ENCODE peak calls at places on chromosomes 3 and 15, in ten cellular contexts. S is CMK; R is activated CD4-positive, CD25-positive, alpha-beta regulatory T cell treated with anti-CD3 and anti-CD28 coated beads, Interleukin-2, amount 50 U/mL, for 72 hours; L is NCI-H1417; J is effector CD8-positive, alpha-beta T cell; D is EH; C is bronchial epithelial cell; B is AML-193; V is posterior vena cava; G is T-cell. M is an unnamed sample.

GRCh38 chr15:85672338-85673097 is 122.2 kb downstream of the KLHL25 start:
- DNase-seq in C (peak), J (no peak), D (peak), V (no peak), G (no peak), L (no peak), S (no peak), R (no peak), B (no peak), M (no peak)

GRCh38 chr15:41819455-41820050 is 8.3 kb upstream of the JMJD7 start:
- DNase-seq in D (no peak), S (no peak), V (no peak), J (no peak), C (peak), L (no peak), R (no peak), G (no peak), B (no peak), M (no peak)

GRCh38 chr3:128310286-128311058 is 156.2 kb downstream of the DNAJB8 start:
- DNase-seq in J (no peak), G (no peak), V (no peak), D (no peak), C (no peak), R (no peak), B (no peak), L (no peak), S (no peak), M (no peak)

GRCh38 chr3:100455841-100456550 is 36.4 kb upstream of the TMEM45A start:
- DNase-seq in S (no peak), L (no peak), C (no peak), V (no peak), B (no peak), J (no peak), R (no peak), D (peak), G (no peak), M (no peak)

GRCh38 chr3:29324180-29324651 is 43.3 kb downstream of the RBMS3 start:
- DNase-seq in J (no peak), L (no peak), G (no peak), V (peak), B (no peak), S (no peak), D (peak), C (peak), R (no peak), M (no peak)

GRCh38 chr3:128497305-128498126 is 4.5 kb upstream of the GATA2 start:
- DNase-seq in S (peak), R (peak), G (peak), L (peak), V (peak), D (peak), J (peak), C (no peak), B (peak), M (no peak)

GRCh38 chr15:75233504-75234190 is 24.5 kb upstream of the GOLGA6C start:
- DNase-seq in L (no peak), S (no peak), D (no peak), G (no peak), B (no peak), R (no peak), J (no peak), C (no peak), V (peak), M (no peak)

GRCh38 chr3:119457260-119457659 is 6.2 kb downstream of the TMEM39A start:
- DNase-seq in S (no peak), R (no peak), L (no peak), J (no peak), C (no peak), V (no peak), G (no peak), D (no peak), B (peak), M (no peak)

GRCh38 chr3:99753268-99753975 is 64.2 kb upstream of the CMSS1 start:
- DNase-seq in L (peak), V (no peak), D (peak), S (no peak), B (peak), C (peak), J (no peak), R (no peak), G (no peak), M (no peak)

GRCh38 chr3:115646027-115646690 is 22.8 kb downstream of the GAP43 start:
- DNase-seq in S (no peak), J (no peak), V (no peak), L (no peak), C (no peak), G (no peak), R (no peak), D (no peak), B (no peak), M (no peak)

GRCh38 chr3:123508176-123508575 is 59.3 kb upstream of the ADCY5 start:
- DNase-seq in S (no peak), G (no peak), L (no peak), B (no peak), J (no peak), R (no peak), C (no peak), V (no peak), D (no peak), M (no peak)

GRCh38 chr15:100338971-100339444 is 2.8 kb downstream of the ADAMTS17 start:
- DNase-seq in J (peak), V (no peak), R (no peak), L (no peak), C (peak), D (peak), B (peak), G (peak), S (no peak), M (no peak)

GRCh38 chr3:78847203-78847602 is 920.6 kb downstream of the ROBO1 start:
- DNase-seq in B (no peak), R (no peak), G (no peak), V (no peak), S (no peak), D (no peak), C (no peak), J (no peak), L (no peak), M (no peak)

GRCh38 chr15:89828324-89829145 is 13.9 kb upstream of the ANPEP start:
- DNase-seq in G (no peak), C (no peak), J (no peak), L (no peak), S (no peak), D (peak), B (no peak), R (no peak), V (peak), M (no peak)

GRCh38 chr3:51982838-51983577 is at the start of gene ACY1:
- DNase-seq in G (peak), C (peak), B (peak), V (peak), S (peak), L (peak), D (peak), R (peak), J (peak), M (peak)

GRCh38 chr15:53910852-53911251 is 67.4 kb upstream of the UNC13C start:
- DNase-seq in J (no peak), L (no peak), S (no peak), G (no peak), B (no peak), D (no peak), V (no peak), R (no peak), C (no peak), M (no peak)

GRCh38 chr3:190076138-190076537 is 44.6 kb downstream of the P3H2 start:
- DNase-seq in B (no peak), R (no peak), S (no peak), J (no peak), C (no peak), G (no peak), L (no peak), V (no peak), D (peak), M (no peak)

GRCh38 chr3:151445283-151446001 is 15.4 kb downstream of the IGSF10 start:
- DNase-seq in G (no peak), C (peak), R (no peak), S (peak), B (peak), V (peak), J (no peak), L (no peak), D (peak), M (no peak)

GRCh38 chr3:1594940-1595339 is 502.1 kb downstream of the CNTN6 start:
- DNase-seq in V (no peak), D (no peak), L (no peak), C (no peak), R (no peak), G (no peak), J (no peak), S (no peak), B (no peak), M (no peak)

GRCh38 chr3:194176274-194176991 is 40.5 kb downstream of the HES1 start:
- DNase-seq in C (no peak), L (no peak), G (no peak), D (no peak), J (no peak), V (no peak), R (no peak), B (no peak), S (no peak), M (no peak)

GRCh38 chr3:11600501-11601282 is 43.0 kb downstream of the VGLL4 start:
- DNase-seq in D (peak), R (no peak), L (no peak), C (peak), J (no peak), V (peak), G (no peak), B (no peak), S (no peak), M (no peak)